ENCODE peak calls at places on chromosomes 16 and 17, in nine cellular contexts. K is PC-3, M is heart left ventricle, G is stomach, O is aorta, J is HCT116, N is mesendoderm, Y is cardiac muscle cell, H is AG04450. W is an unnamed sample.

GRCh38 chr16:12664334-12664733 is 139.4 kb downstream of the CPPED1 start:
- DNase-seq in G (no peak), H (no peak), N (no peak), Y (no peak), M (no peak), K (no peak), O (no peak), J (no peak), W (no peak)

GRCh38 chr17:29828676-29829291 is 101.2 kb downstream of the SSH2 start:
- DNase-seq in N (no peak), M (no peak), G (no peak), J (no peak), H (no peak), K (no peak), O (no peak), Y (no peak), W (no peak)

GRCh38 chr17:33461051-33461450 is 168.0 kb upstream of the ASIC2 start:
- DNase-seq in J (no peak), G (no peak), K (no peak), O (no peak), Y (no peak), M (no peak), N (no peak), H (no peak), W (no peak)

GRCh38 chr16:10168258-10168657 is 14.0 kb downstream of the GRIN2A start:
- DNase-seq in G (no peak), Y (no peak), M (no peak), J (no peak), N (no peak), K (peak; percentile 77), O (no peak), H (no peak), W (no peak)

GRCh38 chr17:80859004-80859941 is 132.4 kb upstream of the CHMP6 start:
- DNase-seq in J (no peak), K (peak; percentile 87), G (peak; percentile 75), M (peak; percentile 66), Y (peak; percentile 88), O (peak; percentile 94), H (peak; percentile 85), N (peak; percentile 22), W (no peak)

GRCh38 chr17:74637265-74637664 is 13.7 kb upstream of the CD300E start:
- DNase-seq in G (no peak), N (no peak), O (no peak), K (no peak), J (no peak), H (no peak), Y (no peak), M (no peak), W (no peak)

GRCh38 chr16:78742501-78743283 is 643.2 kb downstream of the WWOX start:
- DNase-seq in O (no peak), J (no peak), G (peak; percentile 42), K (no peak), M (peak; percentile 10), N (peak; percentile 31), H (no peak), Y (no peak), W (no peak)

GRCh38 chr17:27463235-27463677 is 7.0 kb downstream of the KSR1 start:
- DNase-seq in M (no peak), G (no peak), H (no peak), J (no peak), K (no peak), N (no peak), Y (no peak), O (no peak), W (no peak)

GRCh38 chr17:73201215-73202069 is 8.6 kb downstream of the COG1 start:
- DNase-seq in M (peak; percentile 20), H (no peak), N (no peak), Y (no peak), J (no peak), K (no peak), G (no peak), O (no peak), W (peak; percentile 60)

GRCh38 chr17:39239640-39240314 is 14.0 kb upstream of the STAC2 start:
- DNase-seq in G (peak; percentile 78), H (no peak), N (peak; percentile 79), K (peak; percentile 54), J (peak; percentile 59), M (no peak), Y (no peak), O (peak; percentile 77), W (peak; percentile 62)

GRCh38 chr17:45672301-45672700 is 111.8 kb upstream of the CRHR1 start:
- DNase-seq in O (no peak), H (no peak), M (no peak), G (no peak), K (no peak), N (no peak), J (no peak), Y (no peak), W (no peak)

GRCh38 chr16:58462089-58462488 is 37.9 kb upstream of the NDRG4 start:
- DNase-seq in H (no peak), M (no peak), J (no peak), O (no peak), G (no peak), N (no peak), Y (no peak), K (no peak), W (no peak)

GRCh38 chr16:58462499-58462996 is 37.4 kb upstream of the NDRG4 start:
- DNase-seq in M (no peak), N (no peak), K (no peak), Y (no peak), H (no peak), G (no peak), O (no peak), J (no peak), W (no peak)

GRCh38 chr16:58464047-58464915 is 35.7 kb upstream of the NDRG4 start:
- DNase-seq in Y (no peak), J (no peak), M (peak; percentile 62), G (peak; percentile 29), K (peak; percentile 39), N (no peak), H (no peak), O (no peak), W (no peak)

GRCh38 chr16:58461640-58462039 is 38.3 kb upstream of the NDRG4 start:
- DNase-seq in J (no peak), O (no peak), N (no peak), H (no peak), Y (no peak), M (no peak), G (no peak), K (no peak), W (no peak)

GRCh38 chr16:58462997-58463891 is 36.7 kb upstream of the NDRG4 start:
- DNase-seq in K (no peak), J (no peak), N (no peak), O (no peak), G (no peak), Y (no peak), H (no peak), M (peak; percentile 59), W (no peak)
- H3K4me3 ChIP-seq in K (peak overlapping the region; percentile 68), J (no peak overlapping the region), N (no peak overlapping the region), O (peak overlapping the region; percentile 53), G (peak overlapping the region; percentile 74), Y (peak overlapping the region; percentile 57), H (no peak overlapping the region), M (peak overlapping the region; percentile 86), W (peak overlapping the region; percentile 71)

GRCh38 chr16:86492961-86493639 is 17.2 kb upstream of the FOXF1 start:
- DNase-seq in H (no peak), K (no peak), J (no peak), M (no peak), G (no peak), N (no peak), O (peak; percentile 25), Y (no peak), W (no peak)

GRCh38 chr16:86494565-86495356 is 15.6 kb upstream of the FOXF1 start:
- DNase-seq in Y (no peak), N (peak; percentile 34), K (no peak), G (no peak), H (no peak), J (no peak), O (peak; percentile 68), M (no peak), W (no peak)

GRCh38 chr16:86495357-86495701 is 15.0 kb upstream of the FOXF1 start:
- DNase-seq in J (no peak), H (no peak), N (peak; percentile 42), M (no peak), Y (no peak), O (no peak), G (no peak), K (no peak), W (no peak)

GRCh38 chr16:86492267-86492960 is 17.9 kb upstream of the FOXF1 start:
- DNase-seq in Y (no peak), N (no peak), H (no peak), G (no peak), K (no peak), M (no peak), J (no peak), O (peak; percentile 8), W (no peak)

GRCh38 chr16:86494039-86494564 is 16.2 kb upstream of the FOXF1 start:
- DNase-seq in K (no peak), N (no peak), M (no peak), O (peak; percentile 57), Y (no peak), J (no peak), G (no peak), H (no peak), W (no peak)
- H3K27ac ChIP-seq in K (no peak overlapping the region), N (no peak overlapping the region), M (peak overlapping the region; percentile 97), O (no peak overlapping the region), Y (no peak overlapping the region), J (no peak overlapping the region), G (peak overlapping the region; percentile 91), H (no peak overlapping the region), W (no peak overlapping the region)

DNA sequence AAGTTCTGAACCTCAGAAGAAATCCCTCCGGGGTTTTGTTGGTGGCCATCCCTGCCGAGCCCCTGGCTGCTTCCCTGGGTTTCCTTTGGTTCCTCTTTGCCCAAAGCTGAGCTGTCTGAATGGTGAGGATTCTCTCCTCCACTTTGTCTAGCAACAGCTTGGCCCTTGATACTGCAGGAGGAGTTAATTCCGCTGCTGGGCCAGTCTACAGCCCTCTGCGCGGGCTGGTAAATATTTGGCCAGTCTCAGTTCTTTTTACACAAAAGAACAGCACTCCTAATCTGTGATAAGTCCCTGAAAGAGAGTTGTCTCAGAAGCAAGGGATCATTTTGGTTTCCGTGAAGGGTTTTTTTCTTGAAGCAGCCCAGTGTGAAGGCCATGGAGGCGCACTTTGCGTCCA is 171.0 kb downstream of the RAB11FIP4 start:
- DNase-seq in Y (no peak), K (no peak), M (no peak), G (peak; percentile 52), N (no peak), H (no peak), O (no peak), J (no peak), W (no peak)
- H3K4me3 ChIP-seq in Y (no peak overlapping the region), K (no peak overlapping the region), M (no peak overlapping the region), G (peak overlapping the region; percentile 16), N (no peak overlapping the region), H (peak overlapping the region; percentile 12), O (no peak overlapping the region), J (no peak overlapping the region), W (no peak overlapping the region)

DNA sequence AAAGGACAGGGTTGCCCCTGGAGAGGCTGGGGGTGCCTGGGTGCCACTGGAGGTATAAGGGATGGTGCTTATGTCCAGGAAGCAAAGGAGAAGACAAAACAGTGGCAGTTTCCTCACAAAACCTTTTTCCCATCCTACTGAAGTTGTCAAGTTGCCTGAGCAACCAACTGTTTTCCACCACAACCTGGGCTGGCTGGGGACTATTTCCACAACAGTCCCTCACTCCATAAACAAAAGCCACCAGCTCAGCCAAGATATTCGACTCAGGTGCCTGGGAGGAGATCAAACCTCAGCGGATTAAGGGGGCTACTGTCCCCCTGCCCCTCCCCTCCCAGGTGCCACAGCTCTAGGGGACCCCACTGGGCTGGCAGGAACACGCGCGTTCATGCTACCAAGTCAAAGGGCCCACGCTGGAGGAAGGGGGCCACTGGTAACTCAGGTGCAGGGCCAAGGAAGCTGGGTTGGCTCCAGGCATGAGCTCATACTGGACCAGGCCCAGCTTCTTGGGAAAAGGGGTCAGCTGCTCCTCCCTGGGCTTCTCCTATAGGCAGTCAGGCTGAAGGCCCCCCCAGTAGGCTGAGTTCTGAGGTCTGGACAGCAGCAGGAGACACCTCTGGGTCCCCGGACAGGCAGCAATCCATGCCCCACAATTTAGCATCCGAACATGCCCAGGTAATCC is 45.7 kb upstream of the MRPS23 start:
- DNase-seq in K (no peak), G (peak; percentile 45), Y (no peak), N (peak; percentile 70), O (no peak), H (no peak), M (peak; percentile 70), J (no peak), W (no peak)
- H3K27ac ChIP-seq in K (no peak overlapping the region), G (peak overlapping the region; percentile 95), Y (no peak overlapping the region), N (no peak overlapping the region), O (peak overlapping the region; percentile 23), H (no peak overlapping the region), M (peak overlapping the region; percentile 94), J (peak overlapping the region; percentile 4), W (peak overlapping the region; percentile 98)